ENCODE peak calls at places on chromosomes 5 and 9, in ten cellular contexts. R is left lung; M is Panc1; J is cardiac muscle cell; E is ovary; D is PC-9; B is tibial artery; P is HCT116; F is effector memory CD4-positive, alpha-beta T cell; U is IMR-90. K is an unnamed sample. For H3K4me1, the result is how much of the 10 kb centered on the place peaks cover.

GRCh38 chr5:75012748-75013147 is 39.6 kb downstream of the GCNT4 start:
- DNase-seq in R (no peak), M (no peak), J (no peak), E (no peak), D (no peak), B (no peak), P (no peak), F (no peak), U (no peak), K (no peak)

GRCh38 chr5:55924744-55925143 is 70.0 kb downstream of the IL6ST start:
- DNase-seq in R (no peak), M (no peak), J (no peak), E (no peak), D (no peak), B (no peak), P (no peak), F (no peak), U (no peak), K (no peak)

GRCh38 chr5:150411245-150411979 is 1.3 kb downstream of the CD74 start:
- DNase-seq in R (no peak), M (no peak), J (no peak), E (no peak), D (no peak), B (peak), P (no peak), F (peak), U (peak), K (peak)

GRCh38 chr9:132647355-132647754 is 22.4 kb downstream of the DDX31 start:
- DNase-seq in R (no peak), M (no peak), J (peak), E (no peak), D (no peak), B (no peak), P (no peak), F (no peak), U (peak), K (no peak)

GRCh38 chr5:79853676-79854418 is 137.2 kb downstream of the MTX3 start:
- DNase-seq in R (no peak), M (no peak), J (peak), E (no peak), D (no peak), B (no peak), P (peak), F (no peak), U (peak), K (no peak)

GRCh38 chr9:38026021-38026809 is 42.8 kb downstream of the SHB start:
- DNase-seq in R (no peak), M (peak), J (peak), E (peak), D (peak), B (peak), P (no peak), F (no peak), U (peak), K (no peak)

GRCh38 chr9:36166150-36166927 is 2.8 kb upstream of the CCIN start:
- DNase-seq in R (peak), M (peak), J (peak), E (peak), D (peak), B (peak), P (peak), F (peak), U (peak), K (peak)

GRCh38 chr9:129432671-129433154 is 188.2 kb downstream of the C9orf50 start:
- DNase-seq in R (peak), M (no peak), J (no peak), E (no peak), D (no peak), B (no peak), P (no peak), F (no peak), U (no peak), K (no peak)

GRCh38 chr5:51414516-51414915 is 31.3 kb downstream of the ISL1 start:
- DNase-seq in R (no peak), M (no peak), J (no peak), E (no peak), D (no peak), B (no peak), P (no peak), F (no peak), U (no peak), K (no peak)

GRCh38 chr5:140038373-140038957 is 4.6 kb downstream of the NRG2 start:
- DNase-seq in R (no peak), M (peak), J (peak), E (no peak), D (no peak), B (no peak), P (no peak), F (no peak), U (peak), K (no peak)

GRCh38 chr9:37442556-37442955 is 20.1 kb downstream of the GRHPR start:
- DNase-seq in R (no peak), M (no peak), J (no peak), E (no peak), D (no peak), B (no peak), P (no peak), F (no peak), U (no peak), K (no peak)

GRCh38 chr9:121593066-121593465 is 58.4 kb upstream of the DAB2IP start:
- DNase-seq in R (no peak), M (no peak), J (no peak), E (no peak), D (no peak), B (no peak), P (no peak), F (no peak), U (no peak), K (no peak)

GRCh38 chr5:173328896-173329369 is 719 bp upstream of the STC2 start:
- DNase-seq in R (no peak), M (no peak), J (peak), E (no peak), D (peak), B (no peak), P (peak), F (no peak), U (peak), K (no peak)

GRCh38 chr5:174514983-174515394 is 209.4 kb upstream of the MSX2 start:
- DNase-seq in R (no peak), M (no peak), J (no peak), E (no peak), D (no peak), B (no peak), P (no peak), F (no peak), U (no peak), K (no peak)

GRCh38 chr5:143434261-143435206 is 31.0 kb upstream of the NR3C1 start:
- DNase-seq in R (no peak), M (no peak), J (peak), E (no peak), D (no peak), B (no peak), P (no peak), F (peak), U (no peak), K (no peak)

GRCh38 chr9:14262836-14263235 is 51.1 kb downstream of the NFIB start:
- DNase-seq in R (no peak), M (no peak), J (no peak), E (no peak), D (no peak), B (no peak), P (no peak), F (no peak), U (no peak), K (no peak)

GRCh38 chr5:1542755-1543154 is 19.0 kb upstream of the LPCAT1 start:
- DNase-seq in R (peak), M (peak), J (peak), E (no peak), D (peak), B (peak), P (peak), F (no peak), U (no peak), K (peak)

GRCh38 chr5:129342796-129343195 is 117.3 kb upstream of the ADAMTS19 start:
- DNase-seq in R (no peak), M (no peak), J (no peak), E (no peak), D (no peak), B (no peak), P (no peak), F (no peak), U (no peak), K (no peak)

GRCh38 chr9:124242331-124243194 is 15.2 kb upstream of the NEK6 start:
- DNase-seq in R (no peak), M (no peak), J (peak), E (peak), D (peak), B (peak), P (no peak), F (no peak), U (peak), K (no peak)

GRCh38 chr5:2196416-2196815 is 313.7 kb upstream of the IRX4 start:
- DNase-seq in R (no peak), M (no peak), J (no peak), E (no peak), D (no peak), B (no peak), P (no peak), F (no peak), U (no peak), K (no peak)

GRCh38 chr5:76691470-76692273 is 24.3 kb upstream of the F2R start:
- DNase-seq in R (no peak), M (no peak), J (peak), E (no peak), D (no peak), B (no peak), P (no peak), F (no peak), U (peak), K (no peak)

GRCh38 chr5:35050541-35051126 is 2.9 kb upstream of the AGXT2 start:
- DNase-seq in R (no peak), M (no peak), J (no peak), E (no peak), D (no peak), B (no peak), P (no peak), F (no peak), U (no peak), K (no peak)

GRCh38 chr5:138716456-138716924 is 36.7 kb upstream of the CTNNA1 start:
- DNase-seq in R (no peak), M (no peak), J (peak), E (no peak), D (peak), B (no peak), P (no peak), F (no peak), U (peak), K (no peak)

GRCh38 chr5:2780421-2781171 is 29.1 kb upstream of the IRX2 start:
- DNase-seq in R (peak), M (no peak), J (no peak), E (no peak), D (peak), B (no peak), P (no peak), F (no peak), U (no peak), K (peak)

GRCh38 chr5:64977779-64978178 is 209.0 kb downstream of the CWC27 start:
- DNase-seq in R (no peak), M (no peak), J (peak), E (no peak), D (no peak), B (no peak), P (no peak), F (no peak), U (peak), K (no peak)

GRCh38 chr9:38371495-38371894 is 21.0 kb upstream of the ALDH1B1 start:
- DNase-seq in R (no peak), M (peak), J (peak), E (no peak), D (no peak), B (no peak), P (peak), F (no peak), U (peak), K (no peak)

GRCh38 chr9:71937070-71937625 is 25.7 kb downstream of the C9orf85 start:
- DNase-seq in R (no peak), M (no peak), J (no peak), E (no peak), D (no peak), B (no peak), P (no peak), F (no peak), U (no peak), K (no peak)

DNA sequence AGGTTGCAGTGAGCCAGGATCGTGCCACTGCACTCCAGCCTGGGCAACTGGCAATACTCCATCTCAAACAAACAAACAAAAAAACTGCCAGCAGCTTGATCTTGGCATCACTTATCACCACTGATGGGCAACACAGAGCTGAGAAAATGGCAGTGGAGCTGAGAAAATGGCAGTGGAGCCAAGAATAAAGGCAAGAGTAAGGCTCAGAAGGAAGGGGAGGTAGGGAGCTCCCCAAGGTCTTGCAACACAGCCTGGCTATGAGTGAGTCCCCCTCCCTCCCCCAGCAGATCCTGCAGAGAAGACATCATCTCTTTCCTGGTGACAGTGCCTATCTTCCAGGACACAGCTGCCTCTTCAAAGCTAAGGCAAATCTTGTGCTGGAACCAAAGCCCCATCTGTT is 70.2 kb downstream of the UGCG start:
- DNase-seq in R (no peak), M (no peak), J (peak), E (no peak), D (no peak), B (peak), P (no peak), F (no peak), U (peak), K (no peak)
- H3K27ac ChIP-seq in R (no peak), M (peak), J (no peak), E (no peak), D (no peak), B (no peak), P (no peak), F (no peak), U (no peak), K (no peak)

GRCh38 chr9:108439967-108440366 is 415.8 kb downstream of the ACTL7B start:
- DNase-seq in R (no peak), M (no peak), J (peak), E (no peak), D (no peak), B (no peak), P (no peak), F (no peak), U (peak), K (no peak)
- H3K4me1 ChIP-seq in R (under half), M (under half), J (under half), E (under half), D (under half), B (half or more), P (under half), F (under half), U (under half), K (under half)

GRCh38 chr9:19102181-19102630 is 498 bp downstream of the HAUS6 start:
- DNase-seq in R (peak), M (no peak), J (peak), E (peak), D (no peak), B (no peak), P (no peak), F (peak), U (peak), K (peak)
- H3K27ac ChIP-seq in R (peak), M (peak), J (peak), E (no peak), D (peak), B (peak), P (peak), F (peak), U (peak), K (peak)

DNA sequence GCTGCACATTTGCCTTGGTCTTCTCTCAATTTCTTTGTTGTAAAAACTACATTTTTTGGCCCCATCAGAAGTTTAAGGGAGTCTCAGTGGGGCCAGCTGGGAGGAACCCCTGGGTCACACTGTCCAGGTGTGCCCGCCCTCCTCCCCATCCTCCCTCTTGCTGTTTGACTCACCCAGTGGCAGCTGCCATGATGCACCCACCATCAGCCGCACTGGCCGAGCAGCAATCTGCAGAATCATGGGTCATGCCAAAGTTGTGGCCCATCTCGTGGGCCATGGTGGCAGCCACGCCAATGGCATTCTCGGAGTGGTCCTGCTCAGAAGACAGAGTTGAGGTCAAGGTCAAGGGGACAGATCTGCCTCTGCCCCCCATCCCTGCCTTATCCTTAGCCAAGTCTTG is 45.5 kb downstream of the NIPAL4 start:
- DNase-seq in R (no peak), M (no peak), J (no peak), E (no peak), D (no peak), B (no peak), P (no peak), F (no peak), U (no peak), K (no peak)
- H3K4me1 ChIP-seq in R (under half), M (under half), J (under half), E (under half), D (under half), B (under half), P (under half), F (under half), U (under half), K (under half)

GRCh38 chr9:23582836-23583235 is 243.2 kb downstream of the ELAVL2 start:
- DNase-seq in R (no peak), M (no peak), J (no peak), E (no peak), D (no peak), B (no peak), P (no peak), F (no peak), U (no peak), K (no peak)

GRCh38 chr9:23586906-23587305 is 239.1 kb downstream of the ELAVL2 start:
- DNase-seq in R (no peak), M (no peak), J (no peak), E (no peak), D (no peak), B (no peak), P (no peak), F (no peak), U (no peak), K (no peak)

GRCh38 chr9:23590601-23591000 is 235.4 kb downstream of the ELAVL2 start:
- DNase-seq in R (no peak), M (no peak), J (no peak), E (no peak), D (no peak), B (no peak), P (no peak), F (no peak), U (no peak), K (no peak)

GRCh38 chr9:23587903-23588302 is 238.1 kb downstream of the ELAVL2 start:
- DNase-seq in R (no peak), M (no peak), J (no peak), E (no peak), D (no peak), B (no peak), P (no peak), F (no peak), U (no peak), K (no peak)

GRCh38 chr9:23587433-23587832 is 238.6 kb downstream of the ELAVL2 start:
- DNase-seq in R (no peak), M (no peak), J (no peak), E (peak), D (no peak), B (peak), P (no peak), F (no peak), U (no peak), K (peak)
- H3K27ac ChIP-seq in R (no peak), M (no peak), J (peak), E (no peak), D (no peak), B (no peak), P (no peak), F (no peak), U (no peak), K (no peak)

K was measured in lower lobe of right lung.